ENCODE peak calls at places on chromosomes 2 and 18, in five cellular contexts. P, J, O, A and W are unnamed samples.

GRCh38 chr2:19226871-19227270 is 131.6 kb downstream of the OSR1 start:
- DNase-seq in A (no peak), J (no peak), P (no peak), O (no peak), W (no peak)

GRCh38 chr2:11757101-11757500 is 10.7 kb downstream of the LPIN1 start:
- DNase-seq in A (no peak), P (no peak), J (no peak), O (no peak), W (peak)

GRCh38 chr18:28357785-28358401 is 181.0 kb upstream of the CDH2 start:
- DNase-seq in J (peak), O (no peak), A (no peak), P (no peak), W (no peak)

GRCh38 chr18:75104483-75104882 is 104.5 kb downstream of the PTGR3 start:
- DNase-seq in P (no peak), A (no peak), O (no peak), J (no peak), W (no peak)

GRCh38 chr18:73235921-73236320 is 368.1 kb upstream of the NETO1 start:
- DNase-seq in J (peak), P (no peak), O (no peak), A (peak), W (no peak)

GRCh38 chr18:55244520-55244919 is 285.3 kb upstream of the CCDC68 start:
- DNase-seq in P (no peak), J (no peak), A (no peak), O (no peak), W (no peak)

GRCh38 chr2:9772999-9773904 is 70.0 kb upstream of the TAF1B start:
- DNase-seq in O (no peak), A (no peak), P (no peak), J (no peak), W (no peak)

GRCh38 chr2:174195253-174195652 is 53.1 kb downstream of the OLA1 start:
- DNase-seq in J (peak), O (no peak), A (no peak), P (no peak), W (no peak)

GRCh38 chr2:78780321-78780720 is 245.2 kb upstream of the REG3G start:
- DNase-seq in A (no peak), P (no peak), O (no peak), J (no peak), W (no peak)

GRCh38 chr2:216601632-216602409 is 31.4 kb upstream of the IGFBP2 start:
- DNase-seq in A (no peak), P (no peak), J (no peak), O (no peak), W (no peak)

GRCh38 chr2:41906325-41906700 is 141.5 kb upstream of the PKDCC start:
- DNase-seq in A (no peak), J (peak), P (no peak), O (no peak), W (no peak)

GRCh38 chr2:232882085-232882484 is 12.0 kb downstream of the SNORC start:
- DNase-seq in P (no peak), A (no peak), O (no peak), J (no peak), W (no peak)

GRCh38 chr2:210318891-210319290 is 3.9 kb upstream of the MYL1 start:
- DNase-seq in P (no peak), O (no peak), A (no peak), J (peak), W (peak)

GRCh38 chr2:149383340-149383739 is 53.0 kb downstream of the LYPD6 start:
- DNase-seq in A (peak), P (no peak), J (peak), O (no peak), W (peak)

GRCh38 chr2:170222842-170223241 is 44.9 kb downstream of the MYO3B start:
- DNase-seq in O (no peak), P (no peak), A (no peak), J (no peak), W (no peak)

GRCh38 chr2:23460228-23460627 is 75.2 kb downstream of the KLHL29 start:
- DNase-seq in P (no peak), O (no peak), A (no peak), J (peak), W (no peak)

GRCh38 chr2:126437016-126437415 is 218.9 kb upstream of the GYPC start:
- DNase-seq in J (no peak), A (no peak), O (no peak), P (no peak), W (no peak)

GRCh38 chr2:95525294-95526035 is 40.9 kb upstream of the TRIM43B start:
- DNase-seq in P (no peak), A (no peak), J (peak), O (no peak), W (no peak)

DNA sequence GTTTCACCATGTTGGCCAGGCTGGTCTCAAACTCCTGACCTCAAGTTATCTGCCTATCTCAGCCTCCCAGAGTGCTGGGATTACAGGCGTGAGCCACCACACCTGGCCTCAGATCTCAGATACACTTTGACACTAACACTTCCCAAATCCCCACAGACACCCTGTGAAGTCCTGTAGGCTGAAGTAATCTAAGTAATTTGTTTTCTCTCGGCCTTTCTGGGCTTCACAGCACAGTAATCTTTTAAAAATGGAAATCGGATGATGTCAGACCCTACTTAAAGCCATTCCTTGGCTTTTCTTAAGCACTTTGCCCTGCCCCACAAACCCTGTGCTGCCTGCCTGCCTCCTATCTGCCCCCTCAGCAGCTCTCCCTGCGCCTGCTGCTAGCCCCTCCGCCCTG is 16.2 kb downstream of the ATIC start:
- DNase-seq in O (no peak), P (no peak), J (no peak), A (no peak), W (no peak)
- H3K4me3 ChIP-seq in O (no peak), P (no peak), J (no peak), A (no peak), W (no peak)

DNA sequence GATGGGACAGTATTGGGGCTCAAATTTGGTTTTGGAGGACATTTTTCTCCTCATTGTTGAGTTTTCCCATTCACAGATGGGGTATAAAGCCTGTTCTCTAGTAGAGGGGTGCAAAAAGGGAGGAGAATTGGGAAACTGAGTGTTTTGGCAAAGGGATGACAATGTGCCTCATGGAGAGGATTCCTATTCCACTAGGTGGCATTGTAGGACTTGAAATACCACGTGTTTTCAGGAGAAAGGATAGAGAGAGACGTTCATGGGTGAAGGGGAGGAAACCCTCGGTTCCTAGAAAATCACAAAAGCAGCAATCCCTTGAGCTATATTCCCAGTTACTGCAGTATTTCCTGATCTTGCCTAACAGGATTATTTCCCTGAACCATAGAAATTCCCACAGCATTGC is 113.7 kb upstream of the SRD5A2 start:
- DNase-seq in A (no peak), O (no peak), J (peak), P (no peak), W (no peak)
- TF ChIP-seq CTCF in A (no peak), O (no peak), J (peak), P (no peak), W (no peak)

GRCh38 chr2:197294260-197294659 is 16.3 kb downstream of the ANKRD44 start:
- DNase-seq in J (no peak), O (no peak), A (no peak), P (no peak), W (no peak)
- H3K4me3 ChIP-seq in J (no peak), O (peak), A (no peak), P (no peak), W (no peak)

GRCh38 chr2:73827660-73828388 is 937 bp upstream of the STAMBP start:
- DNase-seq in O (no peak), J (no peak), P (no peak), A (no peak), W (no peak)
- TF ChIP-seq CTCF in O (no peak), J (no peak), P (no peak), A (no peak), W (no peak)

GRCh38 chr18:23138470-23138869 is 3.2 kb downstream of the CABLES1 start:
- DNase-seq in P (no peak), O (no peak), J (no peak), A (no peak), W (no peak)
- H3K4me3 ChIP-seq in P (no peak), O (no peak), J (no peak), A (no peak), W (peak)

GRCh38 chr2:225010804-225011203 is 31.5 kb downstream of the DOCK10 start:
- DNase-seq in A (peak), J (peak), O (no peak), P (no peak), W (peak)

GRCh38 chr2:225008179-225008829 is 34.0 kb downstream of the DOCK10 start:
- DNase-seq in A (no peak), P (no peak), O (no peak), J (no peak), W (no peak)

GRCh38 chr2:225009768-225010167 is 32.5 kb downstream of the DOCK10 start:
- DNase-seq in A (no peak), O (no peak), P (no peak), J (no peak), W (no peak)

GRCh38 chr2:225006730-225007129 is 35.5 kb downstream of the DOCK10 start:
- DNase-seq in P (no peak), A (no peak), O (no peak), J (no peak), W (no peak)

DNA sequence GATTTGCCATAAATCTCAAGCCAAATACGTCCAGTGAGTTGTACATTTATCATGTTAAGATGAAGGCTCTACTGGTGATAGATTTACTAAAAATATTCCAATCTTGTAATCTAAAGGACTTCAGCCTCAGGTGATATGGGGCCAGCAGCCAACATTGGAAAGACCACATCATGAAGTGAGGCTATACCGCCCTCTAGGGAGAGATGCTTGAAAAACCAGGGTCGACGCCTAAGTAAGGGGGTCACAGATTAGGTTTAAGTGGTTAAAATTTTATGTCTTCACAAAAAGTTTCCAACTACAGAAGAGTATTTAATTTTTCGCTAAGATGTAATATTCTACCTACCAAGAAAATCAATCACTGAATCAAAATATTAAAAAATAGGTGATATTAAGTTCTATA is 33.3 kb downstream of the DOCK10 start:
- DNase-seq in J (peak), O (no peak), A (no peak), P (no peak), W (no peak)
- TF ChIP-seq CTCF in J (peak), O (peak), A (peak), P (no peak), W (peak)

GRCh38 chr18:61910101-61910500 is 17.3 kb upstream of the RNF152 start:
- DNase-seq in J (no peak), P (no peak), A (no peak), O (no peak), W (no peak)

GRCh38 chr18:61908661-61909060 is 15.9 kb upstream of the RNF152 start:
- DNase-seq in O (no peak), J (no peak), A (no peak), P (no peak), W (no peak)

GRCh38 chr18:61917870-61918269 is 25.1 kb upstream of the RNF152 start:
- DNase-seq in O (no peak), A (no peak), J (peak), P (no peak), W (no peak)

GRCh38 chr18:61912476-61912875 is 19.7 kb upstream of the RNF152 start:
- DNase-seq in A (no peak), O (no peak), P (no peak), J (no peak), W (no peak)
- H3K4me3 ChIP-seq in A (no peak), O (no peak), P (no peak), J (no peak), W (no peak)

GRCh38 chr2:222483513-222484039 is 59.2 kb downstream of the SGPP2 start:
- DNase-seq in J (no peak), P (no peak), A (no peak), O (no peak), W (no peak)
- TF ChIP-seq CTCF in J (no peak), P (no peak), A (no peak), O (no peak), W (no peak)

GRCh38 chr18:6058941-6059340 is 163.6 kb upstream of the TMEM200C start:
- DNase-seq in A (peak), P (no peak), J (peak), O (no peak), W (no peak)
- H3K4me3 ChIP-seq in A (no peak), P (no peak), J (no peak), O (no peak), W (no peak)